ENCODE peak calls at places on chromosomes 6 and 20, in four cellular contexts. One of them, this sample, is unnamed.

GRCh38 chr6:4287811-4288244 is 152.5 kb upstream of the ECI2 start:
- DNase-seq in lung: no peak
- DNase-seq in A549: no peak
- DNase-seq in AG04449: no peak
- DNase-seq in this sample: no peak

GRCh38 chr6:39040080-39040673 is 8.4 kb upstream of the GLP1R start:
- DNase-seq in lung: no peak
- DNase-seq in A549: no peak
- DNase-seq in AG04449: no peak
- DNase-seq in this sample: no peak

GRCh38 chr6:15090145-15090579 is 155.7 kb upstream of the JARID2 start:
- DNase-seq in lung: no peak
- DNase-seq in A549: no peak
- DNase-seq in AG04449: no peak
- DNase-seq in this sample: no peak

GRCh38 chr6:89242574-89243330 is 25.6 kb upstream of the GABRR1 start:
- DNase-seq in lung: no peak
- DNase-seq in A549: peak
- DNase-seq in AG04449: peak
- DNase-seq in this sample: no peak

GRCh38 chr20:24961384-24962181 is 12.5 kb downstream of the CST7 start:
- DNase-seq in lung: no peak
- DNase-seq in A549: no peak
- DNase-seq in AG04449: no peak
- DNase-seq in this sample: no peak

GRCh38 chr20:47278907-47279348 is 77.6 kb downstream of the ZMYND8 start:
- DNase-seq in lung: no peak
- DNase-seq in A549: no peak
- DNase-seq in AG04449: no peak
- DNase-seq in this sample: no peak

GRCh38 chr6:19876672-19877071 is 39.5 kb downstream of the ID4 start:
- DNase-seq in lung: no peak
- DNase-seq in A549: no peak
- DNase-seq in AG04449: no peak
- DNase-seq in this sample: no peak

GRCh38 chr6:149128489-149129145 is 188.9 kb upstream of the TAB2 start:
- DNase-seq in lung: no peak
- DNase-seq in A549: no peak
- DNase-seq in AG04449: no peak
- DNase-seq in this sample: no peak

GRCh38 chr20:38935285-38935684 is 9.1 kb downstream of the FAM83D start:
- DNase-seq in lung: no peak
- DNase-seq in A549: peak
- DNase-seq in AG04449: no peak
- DNase-seq in this sample: no peak

GRCh38 chr6:108247965-108248536 is 12.8 kb downstream of the SNX3 start:
- DNase-seq in lung: no peak
- DNase-seq in A549: no peak
- DNase-seq in AG04449: no peak
- DNase-seq in this sample: no peak

GRCh38 chr6:33000053-33000452 is 9.3 kb downstream of the HLA-DOA start:
- DNase-seq in lung: no peak
- DNase-seq in A549: no peak
- DNase-seq in AG04449: no peak
- DNase-seq in this sample: no peak

GRCh38 chr20:38115205-38115604 is 49.9 kb downstream of the TGM2 start:
- DNase-seq in lung: no peak
- DNase-seq in A549: no peak
- DNase-seq in AG04449: no peak
- DNase-seq in this sample: no peak

GRCh38 chr6:38443750-38444149 is 196.0 kb downstream of the BTBD9 start:
- DNase-seq in lung: no peak
- DNase-seq in A549: no peak
- DNase-seq in AG04449: no peak
- DNase-seq in this sample: no peak

GRCh38 chr20:19915111-19915798 is 101.9 kb upstream of the NAA20 start:
- DNase-seq in lung: no peak
- DNase-seq in A549: no peak
- DNase-seq in AG04449: no peak
- DNase-seq in this sample: no peak

GRCh38 chr6:41451515-41452163 is 94.5 kb upstream of the FOXP4 start:
- DNase-seq in lung: no peak
- DNase-seq in A549: no peak
- DNase-seq in AG04449: no peak
- DNase-seq in this sample: no peak

GRCh38 chr6:71333700-71334099 is 45.1 kb downstream of the OGFRL1 start:
- DNase-seq in lung: no peak
- DNase-seq in A549: peak
- DNase-seq in AG04449: peak
- DNase-seq in this sample: peak

GRCh38 chr6:150600302-150601017 is 775 bp downstream of the PLEKHG1 start:
- DNase-seq in lung: peak
- DNase-seq in A549: peak
- DNase-seq in AG04449: no peak
- DNase-seq in this sample: peak

GRCh38 chr6:150599199-150600002 is at the start of gene PLEKHG1:
- DNase-seq in lung: peak
- DNase-seq in A549: peak
- DNase-seq in AG04449: no peak
- DNase-seq in this sample: no peak

GRCh38 chr6:150598401-150598800 is 1.3 kb upstream of the PLEKHG1 start:
- DNase-seq in lung: no peak
- DNase-seq in A549: no peak
- DNase-seq in AG04449: no peak
- DNase-seq in this sample: no peak

GRCh38 chr6:150598858-150599198 is 857 bp upstream of the PLEKHG1 start:
- DNase-seq in lung: no peak
- DNase-seq in A549: no peak
- DNase-seq in AG04449: no peak
- DNase-seq in this sample: no peak

GRCh38 chr6:150600003-150600301 is 267 bp downstream of the PLEKHG1 start:
- DNase-seq in lung: no peak
- DNase-seq in A549: no peak
- DNase-seq in AG04449: no peak
- DNase-seq in this sample: no peak
- H3K4me3 ChIP-seq in lung: peak
- H3K4me3 ChIP-seq in A549: peak
- H3K4me3 ChIP-seq in AG04449: peak
- H3K4me3 ChIP-seq in this sample: peak

GRCh38 chr6:129733290-129733689 is 23.3 kb upstream of the ARHGAP18 start:
- DNase-seq in lung: no peak
- DNase-seq in A549: no peak
- DNase-seq in AG04449: no peak
- DNase-seq in this sample: no peak
- TF ChIP-seq CTCF in lung: no peak
- TF ChIP-seq CTCF in A549: peak
- TF ChIP-seq CTCF in AG04449: no peak
- TF ChIP-seq CTCF in this sample: no peak

GRCh38 chr6:143063631-143064030 is 2.9 kb downstream of the AIG1 start:
- DNase-seq in lung: no peak
- DNase-seq in A549: no peak
- DNase-seq in AG04449: no peak
- DNase-seq in this sample: no peak

GRCh38 chr6:143062551-143062950 is 1.9 kb downstream of the AIG1 start:
- DNase-seq in lung: no peak
- DNase-seq in A549: no peak
- DNase-seq in AG04449: no peak
- DNase-seq in this sample: no peak

GRCh38 chr6:143060806-143061596 is at the start of gene AIG1:
- DNase-seq in lung: peak
- DNase-seq in A549: peak
- DNase-seq in AG04449: no peak
- DNase-seq in this sample: no peak

GRCh38 chr6:143060354-143060805 is 309 bp upstream of the AIG1 start:
- DNase-seq in lung: peak
- DNase-seq in A549: peak
- DNase-seq in AG04449: peak
- DNase-seq in this sample: peak

DNA sequence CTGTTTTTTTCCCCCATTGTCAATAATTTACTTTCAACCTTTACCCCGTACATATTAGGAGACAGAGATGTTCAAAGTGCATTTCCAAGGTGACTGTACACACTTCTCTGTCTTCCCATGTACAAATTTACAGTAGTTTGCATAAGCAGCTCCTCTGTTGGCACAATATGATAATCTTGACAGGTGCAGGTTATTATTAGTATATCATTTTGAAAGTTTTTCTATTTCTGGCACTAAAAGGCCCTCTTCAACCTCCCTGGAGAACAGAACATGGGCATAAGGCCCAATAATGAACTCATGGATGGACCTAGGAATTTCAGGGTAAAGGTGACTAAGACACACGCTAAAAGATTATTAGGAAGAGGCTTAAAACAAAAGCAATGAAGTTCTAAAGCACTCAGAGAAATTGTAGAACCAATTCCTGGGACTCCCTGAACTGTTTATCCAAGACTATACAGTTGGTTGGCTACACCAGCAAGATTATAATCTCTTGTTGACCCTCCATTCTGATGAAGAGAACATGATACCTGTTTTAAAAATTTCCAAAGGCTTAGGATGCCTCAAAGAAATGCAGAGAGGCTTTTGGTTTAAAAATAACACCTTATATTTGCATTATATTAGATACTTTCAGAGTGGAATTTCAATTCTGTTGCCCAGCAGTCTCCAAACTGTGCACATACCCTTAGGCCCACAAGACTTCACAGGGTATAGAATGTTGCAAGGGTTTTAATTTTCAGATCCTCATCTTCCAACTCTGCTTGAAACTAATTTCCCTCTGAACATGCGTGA is 1.1 kb downstream of the AIG1 start:
- DNase-seq in lung: no peak
- DNase-seq in A549: no peak
- DNase-seq in AG04449: no peak
- DNase-seq in this sample: no peak
- H3K4me3 ChIP-seq in lung: no peak
- H3K4me3 ChIP-seq in A549: peak
- H3K4me3 ChIP-seq in AG04449: peak
- H3K4me3 ChIP-seq in this sample: no peak

DNA sequence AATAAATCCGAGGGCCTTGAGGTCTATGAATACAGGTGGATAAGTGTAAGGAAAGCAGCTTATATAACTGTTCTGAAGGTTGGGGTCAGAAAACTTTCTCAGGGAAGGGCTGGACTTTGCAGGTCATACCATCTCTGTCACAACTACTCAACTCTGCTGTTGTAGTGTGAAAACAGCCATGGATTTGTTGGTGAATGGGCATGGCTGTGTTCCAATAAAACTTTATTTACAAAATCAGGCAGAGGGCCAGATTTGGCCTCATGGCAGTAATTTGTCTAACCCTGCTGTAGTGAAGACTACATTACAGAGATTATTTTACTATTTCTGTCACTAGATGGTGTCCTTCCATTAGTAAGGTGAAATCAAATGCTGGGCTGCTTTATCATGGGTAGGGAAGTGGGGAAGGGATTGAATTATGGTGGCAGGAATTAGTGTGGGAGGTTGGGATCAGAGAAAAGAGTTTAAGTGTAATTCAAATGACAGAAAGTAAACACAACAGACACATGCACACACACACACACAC is 409.6 kb upstream of the CHD6 start:
- DNase-seq in lung: no peak
- DNase-seq in A549: no peak
- DNase-seq in AG04449: no peak
- DNase-seq in this sample: no peak
- TF ChIP-seq CTCF in lung: no peak
- TF ChIP-seq CTCF in A549: no peak
- TF ChIP-seq CTCF in AG04449: no peak
- TF ChIP-seq CTCF in this sample: no peak

GRCh38 chr6:138500045-138500665 is 861 bp upstream of the NHSL1 start:
- DNase-seq in lung: no peak
- DNase-seq in A549: no peak
- DNase-seq in AG04449: no peak
- DNase-seq in this sample: no peak
- H3K4me3 ChIP-seq in lung: no peak
- H3K4me3 ChIP-seq in A549: no peak
- H3K4me3 ChIP-seq in AG04449: no peak
- H3K4me3 ChIP-seq in this sample: no peak

GRCh38 chr20:63539092-63539430 is 1.9 kb upstream of the PTK6 start:
- DNase-seq in lung: no peak
- DNase-seq in A549: no peak
- DNase-seq in AG04449: no peak
- DNase-seq in this sample: no peak

GRCh38 chr20:63536997-63537524 is at the start of gene PTK6:
- DNase-seq in lung: peak
- DNase-seq in A549: peak
- DNase-seq in AG04449: no peak
- DNase-seq in this sample: no peak

GRCh38 chr20:63537525-63538203 is 488 bp upstream of the PTK6 start:
- DNase-seq in lung: peak
- DNase-seq in A549: peak
- DNase-seq in AG04449: peak
- DNase-seq in this sample: peak

GRCh38 chr20:63539441-63540370 is 2.5 kb upstream of the PTK6 start:
- DNase-seq in lung: no peak
- DNase-seq in A549: no peak
- DNase-seq in AG04449: no peak
- DNase-seq in this sample: no peak

DNA sequence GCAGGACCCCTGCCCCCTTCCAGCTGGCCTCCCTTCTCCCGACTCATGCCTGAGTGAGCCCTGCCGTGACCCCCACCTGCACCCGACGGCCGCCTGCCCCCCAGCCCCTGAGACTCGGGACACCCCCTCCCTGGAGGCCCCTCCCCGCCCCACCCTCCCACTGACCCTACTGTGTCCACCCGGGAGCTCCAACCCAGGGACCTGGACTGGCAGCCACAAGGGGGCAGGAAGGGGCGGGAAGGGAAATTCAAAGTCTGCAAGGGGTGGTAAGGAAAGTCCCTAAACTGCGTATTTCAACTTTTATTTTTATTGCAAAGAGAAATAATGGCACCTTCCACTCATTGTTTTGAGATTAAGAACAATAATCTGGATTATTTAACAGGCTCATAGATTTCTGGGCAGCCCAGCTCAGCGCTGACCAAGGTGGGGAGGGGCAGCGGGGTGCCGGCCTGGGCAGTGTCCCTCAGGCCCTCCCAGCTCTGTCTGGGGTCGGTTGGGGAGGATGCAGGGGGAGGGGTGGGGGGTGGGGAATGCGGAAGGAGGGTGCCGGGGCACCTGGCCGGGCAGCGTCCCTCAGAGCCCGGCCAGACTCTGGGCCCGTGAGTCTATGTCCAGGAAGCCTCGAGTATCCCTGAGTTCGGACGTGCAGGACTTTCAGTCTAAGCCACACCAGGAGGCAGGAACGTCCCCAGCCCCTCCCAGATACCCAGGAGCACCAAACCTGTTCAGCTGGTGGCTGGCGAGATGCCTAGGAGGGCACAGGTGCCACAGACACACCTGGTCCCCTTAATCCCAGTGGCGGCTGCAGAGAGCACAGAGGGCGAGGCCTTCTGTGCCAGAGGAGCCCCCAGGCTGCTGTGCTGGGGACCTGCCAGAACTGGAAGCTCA is 1.3 kb upstream of the PTK6 start:
- DNase-seq in lung: peak
- DNase-seq in A549: peak
- DNase-seq in AG04449: no peak
- DNase-seq in this sample: no peak
- TF ChIP-seq CTCF in lung: no peak
- TF ChIP-seq CTCF in A549: peak
- TF ChIP-seq CTCF in AG04449: peak
- TF ChIP-seq CTCF in this sample: no peak